ENCODE peak calls at places on chromosome 15, in eight cellular contexts. D is foreskin melanocyte; V is GM23248; R is effector memory CD8-positive, alpha-beta T cell; F is germinal center; Z is lung microvascular endothelial cell; G is MCF 10A; P is stimulated activated naive CD8-positive, alpha-beta T cell treated with anti-CD3 and anti-CD28 coated beads, Interleukin-15, Interleukin-2, amounts not matched to agents 100 U/mL and 50 U/mL, for 24 hours. T is an unnamed sample.

GRCh38 chr15:95162069-95162468 is 930.7 kb downstream of the MCTP2 start:
- DNase-seq in D (peak; percentile 75), V (peak; percentile 37), R (no peak), F (no peak), Z (no peak), G (no peak), P (no peak), T (no peak)

GRCh38 chr15:67601008-67601620 is 58.6 kb downstream of the MAP2K5 start:
- DNase-seq in D (no peak), V (no peak), R (no peak), F (no peak), Z (no peak), G (no peak), P (no peak), T (no peak)

GRCh38 chr15:87816016-87816415 is 440.5 kb downstream of the NTRK3 start:
- DNase-seq in D (no peak), V (peak; percentile 30), R (no peak), F (no peak), Z (no peak), G (no peak), P (no peak), T (no peak)

GRCh38 chr15:39488498-39488897 is 92.4 kb upstream of the THBS1 start:
- DNase-seq in D (no peak), V (no peak), R (no peak), F (no peak), Z (no peak), G (no peak), P (no peak), T (no peak)

GRCh38 chr15:39585871-39586301 is 5.0 kb downstream of the THBS1 start:
- DNase-seq in D (no peak), V (peak; percentile 49), R (no peak), F (no peak), Z (peak; percentile 40), G (no peak), P (no peak), T (no peak)

GRCh38 chr15:75696303-75696657 is 16.4 kb downstream of the CSPG4 start:
- DNase-seq in D (peak; percentile 97), V (no peak), R (no peak), F (no peak), Z (no peak), G (peak; percentile 61), P (no peak), T (peak; percentile 65)

GRCh38 chr15:28208583-28208982 is 109.5 kb upstream of the OCA2 start:
- DNase-seq in D (peak; percentile 25), V (no peak), R (no peak), F (no peak), Z (no peak), G (no peak), P (no peak), T (no peak)

GRCh38 chr15:66923438-66923881 is 141.9 kb upstream of the SMAD3 start:
- DNase-seq in D (no peak), V (peak; percentile 20), R (no peak), F (peak; percentile 56), Z (peak; percentile 34), G (peak; percentile 41), P (peak; percentile 55), T (no peak)

GRCh38 chr15:94674251-94674650 is 442.9 kb downstream of the MCTP2 start:
- DNase-seq in D (no peak), V (peak; percentile 34), R (no peak), F (no peak), Z (no peak), G (peak; percentile 89), P (no peak), T (no peak)

GRCh38 chr15:62110000-62110851 is 43.4 kb downstream of the C2CD4A start:
- DNase-seq in D (peak; percentile 81), V (peak; percentile 89), R (no peak), F (no peak), Z (peak; percentile 83), G (peak; percentile 59), P (no peak), T (no peak)

GRCh38 chr15:94259121-94259776 is 27.9 kb downstream of the MCTP2 start:
- DNase-seq in D (no peak), V (peak; percentile 6), R (no peak), F (no peak), Z (no peak), G (peak; percentile 43), P (no peak), T (no peak)

GRCh38 chr15:41661078-41661528 is 898 bp downstream of the MGA start:
- DNase-seq in D (no peak), V (no peak), R (no peak), F (no peak), Z (no peak), G (no peak), P (no peak), T (no peak)

GRCh38 chr15:74053497-74053896 is 28.9 kb downstream of the GOLGA6A start:
- DNase-seq in D (no peak), V (no peak), R (no peak), F (no peak), Z (no peak), G (no peak), P (no peak), T (no peak)

GRCh38 chr15:84949043-84949442 is 32.6 kb upstream of the PDE8A start:
- DNase-seq in D (no peak), V (peak; percentile 88), R (no peak), F (no peak), Z (no peak), G (no peak), P (no peak), T (no peak)

GRCh38 chr15:81182031-81182745 is 14.5 kb upstream of the IL16 start:
- DNase-seq in D (peak; percentile 85), V (peak; percentile 64), R (no peak), F (no peak), Z (no peak), G (no peak), P (no peak), T (no peak)

GRCh38 chr15:33169625-33170024 is 24.9 kb downstream of the FMN1 start:
- DNase-seq in D (no peak), V (no peak), R (no peak), F (no peak), Z (no peak), G (no peak), P (no peak), T (no peak)

GRCh38 chr15:78751602-78751979 is 59.7 kb downstream of the ADAMTS7 start:
- DNase-seq in D (no peak), V (no peak), R (no peak), F (no peak), Z (no peak), G (no peak), P (no peak), T (no peak)

GRCh38 chr15:40828447-40829036 is at the start of gene PPP1R14D:
- DNase-seq in D (no peak), V (no peak), R (no peak), F (no peak), Z (no peak), G (no peak), P (no peak), T (no peak)

GRCh38 chr15:47872869-47873301 is 155.6 kb downstream of the SEMA6D start:
- DNase-seq in D (no peak), V (no peak), R (no peak), F (no peak), Z (no peak), G (no peak), P (no peak), T (no peak)

GRCh38 chr15:67176195-67176971 is 78.1 kb downstream of the AAGAB start:
- DNase-seq in D (no peak), V (no peak), R (no peak), F (no peak), Z (no peak), G (peak; percentile 91), P (no peak), T (no peak)

GRCh38 chr15:60054472-60054871 is 50.4 kb downstream of the FOXB1 start:
- DNase-seq in D (no peak), V (no peak), R (no peak), F (no peak), Z (no peak), G (no peak), P (no peak), T (no peak)

GRCh38 chr15:79967331-79968182 is 3.4 kb downstream of the BCL2A1 start:
- DNase-seq in D (no peak), V (no peak), R (no peak), F (no peak), Z (peak; percentile 31), G (no peak), P (no peak), T (no peak)